ENCODE peak calls at places on chromosome 10, in six cellular contexts. One of them, this sample, is unnamed.

GRCh38 chr10:104816501-104816900 is 175.4 kb downstream of the SORCS3 start:
- DNase-seq in GM12892: no peak
- DNase-seq in GM12878: no peak
- DNase-seq in HepG2: no peak
- DNase-seq in H1: no peak
- DNase-seq in K562: no peak
- DNase-seq in this sample: no peak

GRCh38 chr10:4771554-4772201 is 54.3 kb upstream of the AKR1E2 start:
- DNase-seq in GM12892: no peak
- DNase-seq in GM12878: no peak
- DNase-seq in HepG2: peak; percentile 13
- DNase-seq in H1: no peak
- DNase-seq in K562: no peak
- DNase-seq in this sample: no peak

GRCh38 chr10:5476918-5477525 is 22.3 kb downstream of the CALML5 start:
- DNase-seq in GM12892: no peak
- DNase-seq in GM12878: no peak
- DNase-seq in HepG2: no peak
- DNase-seq in H1: no peak
- DNase-seq in K562: no peak
- DNase-seq in this sample: no peak

GRCh38 chr10:75825656-75826055 is 394.2 kb downstream of the LRMDA start:
- DNase-seq in GM12892: no peak
- DNase-seq in GM12878: no peak
- DNase-seq in HepG2: no peak
- DNase-seq in H1: no peak
- DNase-seq in K562: no peak
- DNase-seq in this sample: no peak

GRCh38 chr10:13681095-13681494 is 94.3 kb downstream of the PRPF18 start:
- DNase-seq in GM12892: no peak
- DNase-seq in GM12878: no peak
- DNase-seq in HepG2: no peak
- DNase-seq in H1: no peak
- DNase-seq in K562: no peak
- DNase-seq in this sample: no peak

GRCh38 chr10:61028861-61029361 is 84.9 kb upstream of the RHOBTB1 start:
- DNase-seq in GM12892: no peak
- DNase-seq in GM12878: no peak
- DNase-seq in HepG2: peak; percentile 30
- DNase-seq in H1: no peak
- DNase-seq in K562: no peak
- DNase-seq in this sample: no peak

GRCh38 chr10:23535381-23535780 is 96.5 kb downstream of the OTUD1 start:
- DNase-seq in GM12892: no peak
- DNase-seq in GM12878: no peak
- DNase-seq in HepG2: no peak
- DNase-seq in H1: no peak
- DNase-seq in K562: no peak
- DNase-seq in this sample: no peak

GRCh38 chr10:122057841-122058240 is 68.9 kb downstream of the TACC2 start:
- DNase-seq in GM12892: no peak
- DNase-seq in GM12878: no peak
- DNase-seq in HepG2: no peak
- DNase-seq in H1: no peak
- DNase-seq in K562: no peak
- DNase-seq in this sample: no peak

GRCh38 chr10:96992721-96993120 is 160.6 kb downstream of the LCOR start:
- DNase-seq in GM12892: no peak
- DNase-seq in GM12878: no peak
- DNase-seq in HepG2: no peak
- DNase-seq in H1: no peak
- DNase-seq in K562: no peak
- DNase-seq in this sample: no peak

GRCh38 chr10:22308390-22308789 is 7.8 kb upstream of the COMMD3 start:
- DNase-seq in GM12892: peak; percentile 17
- DNase-seq in GM12878: peak; percentile 36
- DNase-seq in HepG2: no peak
- DNase-seq in H1: no peak
- DNase-seq in K562: no peak
- DNase-seq in this sample: no peak

GRCh38 chr10:87707254-87707653 is 47.6 kb downstream of the PAPSS2 start:
- DNase-seq in GM12892: no peak
- DNase-seq in GM12878: no peak
- DNase-seq in HepG2: no peak
- DNase-seq in H1: no peak
- DNase-seq in K562: no peak
- DNase-seq in this sample: no peak

GRCh38 chr10:74208081-74208480 is 57.1 kb downstream of the ADK start:
- DNase-seq in GM12892: no peak
- DNase-seq in GM12878: no peak
- DNase-seq in HepG2: no peak
- DNase-seq in H1: peak; percentile 58
- DNase-seq in K562: no peak
- DNase-seq in this sample: no peak

GRCh38 chr10:70267161-70267933 is 16.5 kb downstream of the NPFFR1 start:
- DNase-seq in GM12892: no peak
- DNase-seq in GM12878: no peak
- DNase-seq in HepG2: no peak
- DNase-seq in H1: peak; percentile 89
- DNase-seq in K562: peak; percentile 34
- DNase-seq in this sample: no peak

GRCh38 chr10:91672021-91672608 is 39.2 kb upstream of the PPP1R3C start:
- DNase-seq in GM12892: no peak
- DNase-seq in GM12878: no peak
- DNase-seq in HepG2: no peak
- DNase-seq in H1: no peak
- DNase-seq in K562: peak; percentile 8
- DNase-seq in this sample: no peak

GRCh38 chr10:87095241-87095945 is 387 bp downstream of the SHLD2 start:
- DNase-seq in GM12892: peak; percentile 57
- DNase-seq in GM12878: peak; percentile 43
- DNase-seq in HepG2: peak; percentile 76
- DNase-seq in H1: peak; percentile 77
- DNase-seq in K562: no peak
- DNase-seq in this sample: peak; percentile 46

GRCh38 chr10:24374134-24374915 is 165.4 kb downstream of the KIAA1217 start:
- DNase-seq in GM12892: no peak
- DNase-seq in GM12878: no peak
- DNase-seq in HepG2: no peak
- DNase-seq in H1: no peak
- DNase-seq in K562: no peak
- DNase-seq in this sample: no peak

GRCh38 chr10:28090506-28090905 is 91.6 kb upstream of the ODAD2 start:
- DNase-seq in GM12892: no peak
- DNase-seq in GM12878: no peak
- DNase-seq in HepG2: no peak
- DNase-seq in H1: no peak
- DNase-seq in K562: no peak
- DNase-seq in this sample: no peak

GRCh38 chr10:102231357-102232318 is 5.5 kb downstream of the ELOVL3 start:
- DNase-seq in GM12892: peak; percentile 82
- DNase-seq in GM12878: no peak
- DNase-seq in HepG2: peak; percentile 38
- DNase-seq in H1: peak; percentile 94
- DNase-seq in K562: peak; percentile 76
- DNase-seq in this sample: peak; percentile 71

DNA sequence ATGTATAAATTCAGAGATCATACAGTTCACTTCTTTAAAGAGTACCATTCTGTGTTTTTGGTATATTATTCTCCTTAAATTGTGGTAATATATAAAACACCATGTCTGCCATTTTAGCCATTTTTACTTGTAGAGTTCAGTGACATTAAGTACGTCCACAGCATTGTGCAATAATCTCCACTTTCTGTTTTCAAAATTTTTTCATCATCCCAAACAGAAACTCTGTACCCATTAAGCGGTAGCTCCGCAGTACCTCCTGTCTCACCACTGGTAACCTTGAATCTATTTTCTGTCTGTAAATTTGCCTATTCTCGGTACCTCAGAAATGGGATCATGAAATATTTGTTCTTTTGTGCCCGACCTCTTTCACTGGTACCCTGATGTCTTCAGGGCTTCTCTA is 60.3 kb downstream of the CAMK1D start:
- DNase-seq in GM12892: no peak
- DNase-seq in GM12878: no peak
- DNase-seq in HepG2: no peak
- DNase-seq in H1: no peak
- DNase-seq in K562: no peak
- DNase-seq in this sample: no peak
- TF ChIP-seq TAF1 in GM12892: no peak
- TF ChIP-seq TAF1 in GM12878: no peak
- TF ChIP-seq TAF1 in HepG2: no peak
- TF ChIP-seq TAF1 in H1: no peak
- TF ChIP-seq TAF1 in K562: no peak
- TF ChIP-seq TAF1 in this sample: no peak

GRCh38 chr10:33520223-33520622 is 185.8 kb upstream of the NRP1 start:
- DNase-seq in GM12892: no peak
- DNase-seq in GM12878: no peak
- DNase-seq in HepG2: no peak
- DNase-seq in H1: no peak
- DNase-seq in K562: no peak
- DNase-seq in this sample: no peak
- TF ChIP-seq POLR2AphosphoS5 in GM12892: no peak
- TF ChIP-seq POLR2AphosphoS5 in GM12878: no peak
- TF ChIP-seq POLR2AphosphoS5 in HepG2: no peak
- TF ChIP-seq POLR2AphosphoS5 in H1: no peak
- TF ChIP-seq POLR2AphosphoS5 in K562: no peak
- TF ChIP-seq POLR2AphosphoS5 in this sample: no peak

DNA sequence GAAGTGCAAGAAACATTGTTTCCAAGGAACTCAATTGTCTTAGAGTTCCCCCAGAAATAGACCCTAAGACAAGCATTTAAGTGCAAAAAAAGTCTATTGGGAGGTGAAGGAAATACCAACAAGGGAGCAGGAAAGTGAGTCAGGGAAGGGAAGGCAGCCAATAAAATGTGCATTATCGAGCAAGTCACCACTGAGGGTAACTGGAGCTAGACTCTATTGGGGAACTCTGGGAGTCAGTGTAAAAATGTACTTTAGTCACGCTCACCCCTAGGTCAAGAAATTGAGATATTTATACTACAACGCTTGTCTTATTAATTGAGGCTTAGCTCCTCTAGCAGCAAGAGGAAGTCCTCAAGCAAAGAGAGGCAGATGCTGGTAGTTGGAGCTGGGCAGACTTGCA is 137.7 kb downstream of the RTKN2 start:
- DNase-seq in GM12892: no peak
- DNase-seq in GM12878: no peak
- DNase-seq in HepG2: no peak
- DNase-seq in H1: no peak
- DNase-seq in K562: no peak
- DNase-seq in this sample: no peak
- TF ChIP-seq TAF1 in GM12892: no peak
- TF ChIP-seq TAF1 in GM12878: no peak
- TF ChIP-seq TAF1 in HepG2: no peak
- TF ChIP-seq TAF1 in H1: no peak
- TF ChIP-seq TAF1 in K562: no peak
- TF ChIP-seq TAF1 in this sample: no peak

DNA sequence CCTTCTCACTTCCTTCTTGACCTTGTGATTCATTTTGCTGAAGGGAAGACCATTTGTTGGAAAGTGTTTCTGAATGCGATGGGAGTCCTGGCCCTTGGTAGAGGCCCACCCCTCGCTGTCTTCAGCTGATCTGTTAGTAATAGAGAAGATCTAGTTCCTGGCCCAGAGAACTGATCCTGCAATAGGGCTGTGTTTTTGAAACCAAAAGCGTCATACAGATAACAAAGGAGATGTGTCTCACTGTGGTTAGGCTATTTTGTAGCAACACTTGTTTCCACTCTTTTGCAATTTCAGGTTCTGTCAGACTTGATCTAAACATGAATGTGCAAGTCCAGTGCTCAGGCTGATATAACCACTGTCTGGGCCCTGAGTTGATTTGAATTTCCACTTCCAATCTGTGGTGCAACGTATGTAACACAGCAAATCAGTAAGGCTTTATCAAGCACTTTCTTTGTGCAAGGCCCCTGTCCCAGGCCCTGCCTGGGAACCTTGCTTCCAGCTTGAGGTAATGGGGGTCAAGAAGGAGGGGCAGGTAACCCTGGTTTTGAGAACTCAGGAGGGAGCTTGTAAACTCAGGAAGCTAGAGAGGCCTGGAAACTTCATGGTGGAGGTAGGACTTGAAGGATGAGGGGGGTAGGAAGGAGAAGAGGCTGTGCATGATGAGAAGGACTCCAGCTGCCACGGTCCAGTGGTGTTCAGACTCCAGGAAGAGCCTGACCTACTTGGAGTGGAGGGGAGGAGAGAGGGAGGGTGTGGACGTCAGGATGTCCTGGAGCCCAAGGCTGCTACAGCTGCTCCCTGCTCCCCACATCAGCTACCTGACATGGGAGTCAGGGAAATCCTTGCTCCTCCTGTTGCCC is 42.2 kb upstream of the SRGN start:
- DNase-seq in GM12892: no peak
- DNase-seq in GM12878: peak; percentile 93
- DNase-seq in HepG2: no peak
- DNase-seq in H1: no peak
- DNase-seq in K562: no peak
- DNase-seq in this sample: no peak
- TF ChIP-seq POLR2AphosphoS5 in GM12892: peak; percentile 23
- TF ChIP-seq POLR2AphosphoS5 in GM12878: peak; percentile 70
- TF ChIP-seq POLR2AphosphoS5 in HepG2: no peak
- TF ChIP-seq POLR2AphosphoS5 in H1: no peak
- TF ChIP-seq POLR2AphosphoS5 in K562: no peak
- TF ChIP-seq POLR2AphosphoS5 in this sample: peak; percentile 46

GRCh38 chr10:93461807-93462178 is 20.3 kb downstream of the MYOF start:
- DNase-seq in GM12892: no peak
- DNase-seq in GM12878: no peak
- DNase-seq in HepG2: no peak
- DNase-seq in H1: no peak
- DNase-seq in K562: no peak
- DNase-seq in this sample: no peak
- TF ChIP-seq TAF1 in GM12892: no peak
- TF ChIP-seq TAF1 in GM12878: no peak
- TF ChIP-seq TAF1 in HepG2: no peak
- TF ChIP-seq TAF1 in H1: no peak
- TF ChIP-seq TAF1 in K562: no peak
- TF ChIP-seq TAF1 in this sample: no peak